ENCODE peak calls at places on chromosomes 2 and 18, in ten cellular contexts. One of them, this sample, is unnamed.

GRCh38 chr2:69291004-69291650 is 95.9 kb downstream of the GFPT1 start:
- DNase-seq in fibroblast of pulmonary artery: peak
- DNase-seq in A549: no peak
- DNase-seq in SJSA1: no peak
- DNase-seq in pancreas: no peak
- DNase-seq in adrenal gland: peak
- DNase-seq in fibroblast of mammary gland: peak
- DNase-seq in AG09309: peak
- DNase-seq in CD4-positive, CD25-positive, alpha-beta regulatory T cell: no peak
- DNase-seq in psoas muscle: no peak
- DNase-seq in this sample: peak

GRCh38 chr2:121005512-121005911 is 269.8 kb downstream of the GLI2 start:
- DNase-seq in psoas muscle: no peak
- DNase-seq in fibroblast of pulmonary artery: no peak
- DNase-seq in CD4-positive, CD25-positive, alpha-beta regulatory T cell: no peak
- DNase-seq in adrenal gland: no peak
- DNase-seq in pancreas: no peak
- DNase-seq in A549: no peak
- DNase-seq in AG09309: no peak
- DNase-seq in SJSA1: peak
- DNase-seq in fibroblast of mammary gland: no peak
- DNase-seq in this sample: no peak

GRCh38 chr18:28176674-28176932 is 327 bp downstream of the CDH2 start:
- DNase-seq in SJSA1: no peak
- DNase-seq in adrenal gland: no peak
- DNase-seq in psoas muscle: no peak
- DNase-seq in pancreas: peak
- DNase-seq in fibroblast of pulmonary artery: no peak
- DNase-seq in AG09309: no peak
- DNase-seq in fibroblast of mammary gland: no peak
- DNase-seq in CD4-positive, CD25-positive, alpha-beta regulatory T cell: no peak
- DNase-seq in A549: peak
- DNase-seq in this sample: no peak

GRCh38 chr2:170742896-170743529 is 27.2 kb upstream of the ERICH2 start:
- DNase-seq in AG09309: no peak
- DNase-seq in fibroblast of mammary gland: peak
- DNase-seq in adrenal gland: no peak
- DNase-seq in A549: no peak
- DNase-seq in psoas muscle: no peak
- DNase-seq in SJSA1: no peak
- DNase-seq in CD4-positive, CD25-positive, alpha-beta regulatory T cell: no peak
- DNase-seq in pancreas: no peak
- DNase-seq in fibroblast of pulmonary artery: no peak
- DNase-seq in this sample: no peak

GRCh38 chr18:10122116-10122515 is 208.3 kb downstream of the VAPA start:
- DNase-seq in adrenal gland: no peak
- DNase-seq in pancreas: no peak
- DNase-seq in AG09309: peak
- DNase-seq in psoas muscle: no peak
- DNase-seq in CD4-positive, CD25-positive, alpha-beta regulatory T cell: no peak
- DNase-seq in SJSA1: no peak
- DNase-seq in fibroblast of pulmonary artery: peak
- DNase-seq in A549: no peak
- DNase-seq in fibroblast of mammary gland: peak
- DNase-seq in this sample: peak

GRCh38 chr2:240648650-240649275 is 23.5 kb downstream of the GPR35 start:
- DNase-seq in pancreas: no peak
- DNase-seq in SJSA1: no peak
- DNase-seq in A549: no peak
- DNase-seq in AG09309: no peak
- DNase-seq in fibroblast of pulmonary artery: no peak
- DNase-seq in adrenal gland: no peak
- DNase-seq in CD4-positive, CD25-positive, alpha-beta regulatory T cell: no peak
- DNase-seq in psoas muscle: peak
- DNase-seq in fibroblast of mammary gland: no peak
- DNase-seq in this sample: no peak

GRCh38 chr2:66576381-66577330 is 141.7 kb downstream of the MEIS1 start:
- DNase-seq in pancreas: peak
- DNase-seq in AG09309: no peak
- DNase-seq in fibroblast of mammary gland: peak
- DNase-seq in CD4-positive, CD25-positive, alpha-beta regulatory T cell: no peak
- DNase-seq in A549: peak
- DNase-seq in SJSA1: no peak
- DNase-seq in fibroblast of pulmonary artery: peak
- DNase-seq in psoas muscle: peak
- DNase-seq in adrenal gland: peak
- DNase-seq in this sample: peak

GRCh38 chr2:9327873-9328352 is 95.4 kb downstream of the ITGB1BP1 start:
- DNase-seq in AG09309: no peak
- DNase-seq in pancreas: no peak
- DNase-seq in fibroblast of pulmonary artery: peak
- DNase-seq in adrenal gland: no peak
- DNase-seq in A549: no peak
- DNase-seq in CD4-positive, CD25-positive, alpha-beta regulatory T cell: no peak
- DNase-seq in psoas muscle: no peak
- DNase-seq in fibroblast of mammary gland: no peak
- DNase-seq in SJSA1: no peak
- DNase-seq in this sample: peak

GRCh38 chr18:54958711-54959625 is at the start of gene CCDC68:
- DNase-seq in A549: peak
- DNase-seq in fibroblast of pulmonary artery: peak
- DNase-seq in pancreas: peak
- DNase-seq in adrenal gland: no peak
- DNase-seq in fibroblast of mammary gland: no peak
- DNase-seq in SJSA1: no peak
- DNase-seq in AG09309: no peak
- DNase-seq in CD4-positive, CD25-positive, alpha-beta regulatory T cell: no peak
- DNase-seq in psoas muscle: peak
- DNase-seq in this sample: peak

GRCh38 chr18:61360440-61361383 is 27.5 kb downstream of the CDH20 start:
- DNase-seq in psoas muscle: no peak
- DNase-seq in pancreas: no peak
- DNase-seq in CD4-positive, CD25-positive, alpha-beta regulatory T cell: no peak
- DNase-seq in adrenal gland: no peak
- DNase-seq in fibroblast of pulmonary artery: no peak
- DNase-seq in fibroblast of mammary gland: no peak
- DNase-seq in AG09309: no peak
- DNase-seq in A549: no peak
- DNase-seq in SJSA1: no peak
- DNase-seq in this sample: no peak

DNA sequence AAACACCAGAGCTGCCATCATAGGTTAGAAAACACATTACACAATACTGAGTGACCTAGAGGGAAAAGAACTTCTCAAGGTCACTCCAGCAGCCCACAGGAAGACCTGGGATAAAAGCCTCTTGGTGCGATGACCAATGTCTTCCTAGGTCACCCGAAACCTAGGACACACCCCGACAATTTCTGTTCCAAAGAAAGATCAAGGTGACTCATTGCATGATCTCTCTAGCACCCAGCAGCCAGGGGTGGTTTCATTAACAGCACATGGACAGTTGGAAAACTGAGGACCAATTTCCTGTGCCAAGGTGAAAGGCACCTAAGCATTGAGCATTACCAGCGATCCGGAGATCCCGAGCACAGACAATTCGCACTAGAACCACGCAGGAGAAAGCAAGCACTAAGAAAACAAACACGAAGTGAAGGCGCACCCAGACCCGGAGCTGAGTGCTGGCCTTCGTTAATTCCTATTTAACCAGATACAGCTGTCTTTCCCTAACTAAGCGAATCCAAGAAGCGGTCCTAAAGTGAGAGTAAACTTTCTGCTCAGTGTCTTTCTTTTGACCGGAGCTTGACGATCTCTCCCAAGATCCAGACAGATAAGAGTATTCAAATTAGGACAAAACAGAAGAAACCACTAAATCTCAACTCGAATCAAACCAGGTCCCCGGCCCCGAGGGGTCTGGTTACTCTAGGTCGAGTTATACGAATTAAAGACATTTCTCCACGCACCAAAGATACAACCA is 1.4 kb downstream of the CACNB4 start:
- DNase-seq in adrenal gland: peak
- DNase-seq in fibroblast of pulmonary artery: peak
- DNase-seq in SJSA1: no peak
- DNase-seq in A549: peak
- DNase-seq in pancreas: no peak
- DNase-seq in CD4-positive, CD25-positive, alpha-beta regulatory T cell: no peak
- DNase-seq in fibroblast of mammary gland: peak
- DNase-seq in AG09309: no peak
- DNase-seq in psoas muscle: no peak
- DNase-seq in this sample: peak
- H3K4me3 ChIP-seq in adrenal gland: peak
- H3K4me3 ChIP-seq in fibroblast of pulmonary artery: peak
- H3K4me3 ChIP-seq in SJSA1: no peak
- H3K4me3 ChIP-seq in A549: peak
- H3K4me3 ChIP-seq in pancreas: peak
- H3K4me3 ChIP-seq in CD4-positive, CD25-positive, alpha-beta regulatory T cell: peak
- H3K4me3 ChIP-seq in fibroblast of mammary gland: peak
- H3K4me3 ChIP-seq in AG09309: peak
- H3K4me3 ChIP-seq in psoas muscle: peak
- H3K4me3 ChIP-seq in this sample: peak

DNA sequence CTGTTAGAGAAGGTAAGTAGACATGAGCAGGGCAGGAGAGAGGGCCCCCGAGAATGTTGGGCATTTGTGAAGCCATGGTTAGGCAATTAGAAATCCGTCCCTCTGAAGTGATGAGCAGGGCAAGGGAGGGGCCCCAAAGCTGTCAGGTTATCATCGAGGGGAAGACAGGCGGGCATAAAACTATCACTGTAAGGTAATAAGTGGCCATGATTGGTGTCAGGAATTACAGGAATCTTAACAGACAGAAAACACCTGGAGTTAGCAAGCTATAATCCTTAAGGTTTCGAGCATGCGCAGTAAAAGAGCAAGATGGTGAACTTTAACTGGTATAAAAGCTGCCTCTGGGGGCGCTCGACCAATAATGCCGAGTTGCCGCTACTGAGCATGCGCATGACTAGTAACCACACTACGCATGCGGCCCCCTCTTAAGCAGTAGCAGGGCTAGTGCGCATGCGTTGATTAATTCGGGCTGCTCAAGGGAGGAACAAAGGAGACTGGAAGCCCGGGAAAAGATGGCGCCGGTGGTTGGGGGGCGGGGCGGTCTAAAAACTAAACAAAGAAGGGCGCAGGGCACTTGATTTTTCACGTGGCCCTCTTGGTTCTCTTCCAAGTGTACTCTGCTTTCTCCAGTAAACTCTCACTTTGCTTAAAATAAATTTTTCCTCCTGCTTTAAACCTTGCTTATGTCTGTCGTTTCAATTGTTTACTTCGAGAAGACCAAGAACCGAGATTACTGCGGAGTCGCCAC is 5.5 kb downstream of the XRCC5 start:
- DNase-seq in psoas muscle: peak
- DNase-seq in CD4-positive, CD25-positive, alpha-beta regulatory T cell: peak
- DNase-seq in SJSA1: peak
- DNase-seq in adrenal gland: peak
- DNase-seq in AG09309: peak
- DNase-seq in A549: peak
- DNase-seq in fibroblast of pulmonary artery: peak
- DNase-seq in fibroblast of mammary gland: peak
- DNase-seq in pancreas: peak
- DNase-seq in this sample: peak
- H3K4me3 ChIP-seq in psoas muscle: peak
- H3K4me3 ChIP-seq in CD4-positive, CD25-positive, alpha-beta regulatory T cell: peak
- H3K4me3 ChIP-seq in SJSA1: peak
- H3K4me3 ChIP-seq in adrenal gland: peak
- H3K4me3 ChIP-seq in AG09309: peak
- H3K4me3 ChIP-seq in A549: peak
- H3K4me3 ChIP-seq in fibroblast of pulmonary artery: peak
- H3K4me3 ChIP-seq in fibroblast of mammary gland: peak
- H3K4me3 ChIP-seq in pancreas: peak
- H3K4me3 ChIP-seq in this sample: peak

GRCh38 chr2:65355190-65355831 is 77.1 kb downstream of the SPRED2 start:
- DNase-seq in A549: no peak
- DNase-seq in adrenal gland: no peak
- DNase-seq in psoas muscle: no peak
- DNase-seq in pancreas: no peak
- DNase-seq in AG09309: no peak
- DNase-seq in SJSA1: no peak
- DNase-seq in fibroblast of pulmonary artery: no peak
- DNase-seq in CD4-positive, CD25-positive, alpha-beta regulatory T cell: no peak
- DNase-seq in fibroblast of mammary gland: peak
- DNase-seq in this sample: peak

GRCh38 chr2:65357095-65357958 is 75.1 kb downstream of the SPRED2 start:
- DNase-seq in pancreas: no peak
- DNase-seq in fibroblast of pulmonary artery: no peak
- DNase-seq in adrenal gland: no peak
- DNase-seq in A549: no peak
- DNase-seq in CD4-positive, CD25-positive, alpha-beta regulatory T cell: no peak
- DNase-seq in AG09309: no peak
- DNase-seq in fibroblast of mammary gland: no peak
- DNase-seq in psoas muscle: no peak
- DNase-seq in SJSA1: no peak
- DNase-seq in this sample: no peak

GRCh38 chr2:65360441-65360840 is 72.0 kb downstream of the SPRED2 start:
- DNase-seq in CD4-positive, CD25-positive, alpha-beta regulatory T cell: no peak
- DNase-seq in A549: no peak
- DNase-seq in psoas muscle: no peak
- DNase-seq in AG09309: no peak
- DNase-seq in SJSA1: no peak
- DNase-seq in adrenal gland: no peak
- DNase-seq in fibroblast of mammary gland: no peak
- DNase-seq in pancreas: no peak
- DNase-seq in fibroblast of pulmonary artery: no peak
- DNase-seq in this sample: no peak

GRCh38 chr2:65358690-65359400 is 73.6 kb downstream of the SPRED2 start:
- DNase-seq in adrenal gland: no peak
- DNase-seq in CD4-positive, CD25-positive, alpha-beta regulatory T cell: no peak
- DNase-seq in A549: no peak
- DNase-seq in fibroblast of mammary gland: peak
- DNase-seq in AG09309: no peak
- DNase-seq in fibroblast of pulmonary artery: no peak
- DNase-seq in pancreas: no peak
- DNase-seq in psoas muscle: no peak
- DNase-seq in SJSA1: no peak
- DNase-seq in this sample: no peak

DNA sequence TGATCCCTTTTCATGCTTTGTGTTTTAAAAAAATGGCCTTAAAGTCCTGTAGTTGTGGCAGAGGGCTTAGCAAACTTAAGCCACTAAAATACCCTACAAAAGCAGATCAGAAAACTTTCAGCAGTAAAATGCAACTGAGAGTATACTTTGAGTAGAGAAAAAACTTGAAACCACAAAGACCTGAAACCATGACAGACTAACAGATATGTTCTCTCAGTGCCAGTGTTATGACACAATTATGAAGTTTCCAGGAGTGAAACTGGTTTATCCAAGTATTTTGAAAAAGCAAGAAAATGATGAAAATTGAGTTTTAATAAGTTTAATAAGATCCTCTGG is 74.5 kb downstream of the SPRED2 start:
- DNase-seq in SJSA1: no peak
- DNase-seq in psoas muscle: no peak
- DNase-seq in fibroblast of pulmonary artery: no peak
- DNase-seq in pancreas: no peak
- DNase-seq in AG09309: no peak
- DNase-seq in fibroblast of mammary gland: no peak
- DNase-seq in adrenal gland: no peak
- DNase-seq in CD4-positive, CD25-positive, alpha-beta regulatory T cell: no peak
- DNase-seq in A549: no peak
- DNase-seq in this sample: no peak
- H3K4me3 ChIP-seq in SJSA1: no peak
- H3K4me3 ChIP-seq in psoas muscle: no peak
- H3K4me3 ChIP-seq in fibroblast of pulmonary artery: no peak
- H3K4me3 ChIP-seq in pancreas: no peak
- H3K4me3 ChIP-seq in AG09309: no peak
- H3K4me3 ChIP-seq in fibroblast of mammary gland: no peak
- H3K4me3 ChIP-seq in adrenal gland: no peak
- H3K4me3 ChIP-seq in CD4-positive, CD25-positive, alpha-beta regulatory T cell: no peak
- H3K4me3 ChIP-seq in A549: no peak
- H3K4me3 ChIP-seq in this sample: no peak

GRCh38 chr18:13378150-13378549 is 159.6 kb downstream of the LDLRAD4 start:
- DNase-seq in CD4-positive, CD25-positive, alpha-beta regulatory T cell: no peak
- DNase-seq in fibroblast of pulmonary artery: no peak
- DNase-seq in AG09309: no peak
- DNase-seq in psoas muscle: no peak
- DNase-seq in fibroblast of mammary gland: no peak
- DNase-seq in A549: no peak
- DNase-seq in SJSA1: no peak
- DNase-seq in adrenal gland: no peak
- DNase-seq in pancreas: no peak
- DNase-seq in this sample: no peak
- H3K4me3 ChIP-seq in CD4-positive, CD25-positive, alpha-beta regulatory T cell: peak
- H3K4me3 ChIP-seq in fibroblast of pulmonary artery: no peak
- H3K4me3 ChIP-seq in AG09309: no peak
- H3K4me3 ChIP-seq in psoas muscle: no peak
- H3K4me3 ChIP-seq in fibroblast of mammary gland: no peak
- H3K4me3 ChIP-seq in A549: no peak
- H3K4me3 ChIP-seq in SJSA1: no peak
- H3K4me3 ChIP-seq in adrenal gland: no peak
- H3K4me3 ChIP-seq in pancreas: no peak
- H3K4me3 ChIP-seq in this sample: no peak

This sample was measured in fibroblast of villous mesenchyme.